ENCODE peak calls at places on chromosomes 3 and 15, in four cellular contexts. O is nephron progenitor cell, R is kidney tubule cell, E is lower leg skin. J is an unnamed sample.

GRCh38 chr3:160395297-160395696 is 3.7 kb downstream of the IFT80 start:
- DNase-seq in O (no peak), R (peak), E (no peak), J (peak)

GRCh38 chr15:63469190-63469589 is 35.2 kb upstream of the USP3 start:
- DNase-seq in O (no peak), R (peak), E (no peak), J (no peak)

GRCh38 chr15:52657338-52657737 is 21.9 kb downstream of the ATOSA start:
- DNase-seq in O (no peak), R (no peak), E (no peak), J (no peak)

GRCh38 chr15:58065011-58065444 is 483 bp downstream of the ALDH1A2 start:
- DNase-seq in O (peak), R (peak), E (no peak), J (no peak)

GRCh38 chr3:138062626-138063025 is 52.7 kb downstream of the CLDN18 start:
- DNase-seq in O (no peak), R (peak), E (no peak), J (no peak)

GRCh38 chr15:45457641-45458539 is 64.7 kb downstream of the SLC30A4 start:
- DNase-seq in O (peak), R (peak), E (peak), J (peak)

GRCh38 chr3:15287565-15288330 is 44.6 kb downstream of the SH3BP5 start:
- DNase-seq in O (no peak), R (no peak), E (no peak), J (no peak)

GRCh38 chr3:158771018-158771350 is 30.9 kb upstream of the MFSD1 start:
- DNase-seq in O (no peak), R (no peak), E (no peak), J (no peak)

GRCh38 chr15:71747128-71748083 is 62.9 kb upstream of the NR2E3 start:
- DNase-seq in O (no peak), R (peak), E (no peak), J (peak)

GRCh38 chr3:174342941-174343431 is 516.1 kb upstream of the NAALADL2 start:
- DNase-seq in O (no peak), R (no peak), E (no peak), J (no peak)

GRCh38 chr3:171101982-171102610 is 75.6 kb upstream of the SLC2A2 start:
- DNase-seq in O (no peak), R (peak), E (no peak), J (peak)

GRCh38 chr15:44441095-44441501 is 13.7 kb downstream of the CTDSPL2 start:
- DNase-seq in O (no peak), R (no peak), E (no peak), J (no peak)

GRCh38 chr15:80556694-80557367 is 138.3 kb upstream of the ABHD17C start:
- DNase-seq in O (no peak), R (no peak), E (no peak), J (no peak)

GRCh38 chr15:71610991-71611720 is 199.2 kb upstream of the NR2E3 start:
- DNase-seq in O (no peak), R (no peak), E (no peak), J (no peak)

GRCh38 chr3:8069981-8070380 is 431.6 kb upstream of the LMCD1 start:
- DNase-seq in O (no peak), R (no peak), E (no peak), J (no peak)

GRCh38 chr3:140863481-140864084 is 78.1 kb upstream of the SLC25A36 start:
- DNase-seq in O (peak), R (peak), E (no peak), J (peak)

GRCh38 chr3:66938338-66938963 is 59.7 kb upstream of the KBTBD8 start:
- DNase-seq in O (peak), R (peak), E (no peak), J (peak)

GRCh38 chr15:65431731-65432130 is 9.0 kb upstream of the IGDCC4 start:
- DNase-seq in O (no peak), R (no peak), E (peak), J (no peak)

GRCh38 chr15:73240864-73241499 is 127.8 kb downstream of the HCN4 start:
- DNase-seq in O (peak), R (peak), E (peak), J (peak)

GRCh38 chr15:96327155-96327741 is 3.3 kb upstream of the NR2F2 start:
- DNase-seq in O (no peak), R (peak), E (no peak), J (peak)

GRCh38 chr15:84734794-84735479 is 13.5 kb upstream of the ZNF592 start:
- DNase-seq in O (peak), R (peak), E (peak), J (peak)

GRCh38 chr3:167992384-167992783 is 103.3 kb downstream of the GOLIM4 start:
- DNase-seq in O (no peak), R (no peak), E (no peak), J (no peak)

GRCh38 chr3:172054115-172054764 is 14.9 kb downstream of the FNDC3B start:
- DNase-seq in O (no peak), R (no peak), E (no peak), J (no peak)

GRCh38 chr3:138097192-138097829 is 18.1 kb downstream of the DZIP1L start:
- DNase-seq in O (peak), R (no peak), E (no peak), J (no peak)

GRCh38 chr3:12966847-12967750 is 106.1 kb downstream of the IQSEC1 start:
- DNase-seq in O (peak), R (peak), E (no peak), J (peak)

GRCh38 chr3:127206154-127206553 is 13.2 kb downstream of the PRR23E start:
- DNase-seq in O (no peak), R (no peak), E (no peak), J (no peak)

GRCh38 chr3:45582407-45582806 is 12.1 kb upstream of the LIMD1 start:
- DNase-seq in O (no peak), R (no peak), E (peak), J (no peak)

GRCh38 chr3:99191186-99191585 is 289.7 kb upstream of the DCBLD2 start:
- DNase-seq in O (no peak), R (no peak), E (no peak), J (no peak)

GRCh38 chr3:115864912-115865311 is 241.6 kb downstream of the GAP43 start:
- DNase-seq in O (no peak), R (no peak), E (no peak), J (no peak)

GRCh38 chr3:123749716-123750115 is 134.4 kb downstream of the MYLK start:
- DNase-seq in O (no peak), R (peak), E (no peak), J (no peak)